ENCODE peak calls at places on chromosomes 5 and 9, in five cellular contexts. C is retinal pigment epithelial cell, Y is body of pancreas, P is left ventricle myocardium inferior, U is transverse colon. O is an unnamed sample.

GRCh38 chr9:126321742-126322141 is 4.9 kb upstream of the MVB12B start:
- DNase-seq in P (no peak), C (no peak), Y (no peak), U (no peak), O (no peak)

GRCh38 chr9:110259566-110259965 is 3.3 kb upstream of the TXN start:
- DNase-seq in Y (no peak), U (no peak), P (no peak), C (no peak), O (no peak)

GRCh38 chr5:173612948-173613347 is 3.5 kb downstream of the BOD1 start:
- DNase-seq in Y (no peak), U (no peak), P (no peak), C (no peak), O (peak; percentile 31)

GRCh38 chr5:68331202-68332108 is 115.9 kb downstream of the PIK3R1 start:
- DNase-seq in U (no peak), C (no peak), Y (no peak), P (no peak), O (peak; percentile 47)

GRCh38 chr5:53407373-53407772 is 73.1 kb upstream of the FST start:
- DNase-seq in C (no peak), Y (no peak), U (no peak), P (no peak), O (peak; percentile 83)

GRCh38 chr9:81915801-81916505 is 12.3 kb upstream of the SPATA31D4 start:
- DNase-seq in P (no peak), U (no peak), Y (no peak), C (no peak), O (no peak)

GRCh38 chr5:20157089-20157488 is 169.1 kb upstream of the CDH18 start:
- DNase-seq in C (no peak), P (no peak), U (no peak), Y (no peak), O (no peak)

GRCh38 chr5:175569701-175570100 is 88.2 kb upstream of the HRH2 start:
- DNase-seq in P (no peak), Y (no peak), C (no peak), U (no peak), O (no peak)

GRCh38 chr5:52605317-52605991 is 182.3 kb upstream of the ITGA1 start:
- DNase-seq in Y (no peak), P (no peak), C (no peak), U (no peak), O (no peak)

GRCh38 chr9:95181226-95181818 is 136.2 kb downstream of the FANCC start:
- DNase-seq in U (no peak), Y (no peak), C (no peak), P (no peak), O (peak; percentile 26)

GRCh38 chr9:5231212-5231611 is at the start of gene INSL4:
- DNase-seq in C (no peak), P (no peak), U (no peak), Y (no peak), O (peak; percentile 93)

GRCh38 chr5:72586788-72587530 is 79.7 kb upstream of the ZNF366 start:
- DNase-seq in U (no peak), Y (no peak), P (no peak), C (no peak), O (no peak)

GRCh38 chr5:72587909-72588308 is 80.7 kb upstream of the ZNF366 start:
- DNase-seq in U (no peak), P (no peak), C (no peak), Y (no peak), O (no peak)

GRCh38 chr5:72584466-72584865 is 77.3 kb upstream of the ZNF366 start:
- DNase-seq in U (no peak), Y (no peak), P (no peak), C (no peak), O (no peak)
- TF ChIP-seq CTCF in U (no peak), Y (no peak), P (no peak), C (no peak), O (no peak)

GRCh38 chr5:126300293-126300692 is 122.9 kb upstream of the GRAMD2B start:
- DNase-seq in P (no peak), Y (no peak), C (no peak), U (no peak), O (no peak)
- H3K4me3 ChIP-seq in P (no peak overlapping the region), Y (no peak overlapping the region), C (no peak overlapping the region), U (no peak overlapping the region), O (no peak overlapping the region)

DNA sequence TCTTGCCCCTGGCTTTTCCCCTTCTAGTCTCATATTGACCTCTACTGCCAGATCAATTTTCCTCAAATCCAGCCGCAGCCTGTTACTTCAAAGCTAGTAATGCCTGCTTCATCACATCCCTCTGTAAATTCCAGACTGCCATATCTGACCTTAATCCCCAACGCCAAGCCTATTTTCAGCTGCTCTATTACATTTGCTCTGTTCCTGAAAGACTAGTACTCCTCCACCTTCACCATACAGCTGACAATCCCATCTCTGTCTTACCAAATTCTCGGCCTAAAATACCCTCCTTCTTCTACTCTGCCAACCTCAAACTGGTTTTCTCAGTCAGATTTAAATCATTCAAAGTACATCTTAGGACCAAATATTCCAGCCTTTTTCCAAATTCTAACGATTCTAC is 420.2 kb downstream of the RAB3C start:
- DNase-seq in P (no peak), Y (no peak), C (peak; percentile 14), U (no peak), O (no peak)
- TF ChIP-seq CTCF in P (no peak), Y (no peak), C (no peak), U (no peak), O (no peak)

GRCh38 chr9:89177021-89177400 is 1.6 kb downstream of the SHC3 start:
- DNase-seq in C (no peak), P (no peak), U (no peak), Y (no peak), O (no peak)
- H3K4me3 ChIP-seq in C (peak overlapping the region; percentile 62), P (peak overlapping the region; percentile 65), U (no peak overlapping the region), Y (no peak overlapping the region), O (no peak overlapping the region)

DNA sequence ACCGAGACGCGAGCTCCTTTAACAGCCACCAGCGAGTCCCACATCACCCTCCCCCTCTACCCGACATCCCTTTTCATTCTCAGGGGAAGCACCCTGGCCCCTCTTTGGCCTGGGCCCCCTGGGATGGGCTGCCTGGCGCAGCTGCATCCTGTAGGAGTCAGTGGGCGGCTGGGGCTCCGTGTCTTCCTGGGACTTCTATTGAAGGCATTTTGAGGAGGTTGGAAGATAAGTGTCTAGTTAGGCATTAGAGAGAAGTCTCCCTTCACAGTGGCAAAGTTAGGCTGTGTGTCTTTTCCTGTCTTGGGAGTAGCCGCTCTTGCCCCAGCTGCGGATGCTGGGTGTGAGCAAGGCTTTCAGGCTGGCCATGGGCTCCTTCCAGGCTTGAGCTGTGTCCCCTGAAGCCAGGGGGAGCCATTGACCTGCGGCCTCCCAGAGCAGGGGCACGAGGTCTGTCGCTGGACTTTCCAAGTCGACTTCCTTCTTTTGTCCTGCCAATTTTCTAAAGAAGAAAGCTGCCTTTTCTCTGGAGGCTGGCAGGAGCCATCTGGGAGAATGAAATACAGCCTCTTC is 18.6 kb upstream of the NKD2 start:
- DNase-seq in P (peak; percentile 78), C (no peak), U (peak; percentile 43), Y (no peak), O (no peak)
- TF ChIP-seq CTCF in P (peak; percentile 84), C (peak; percentile 17), U (peak; percentile 15), Y (no peak), O (no peak)

DNA sequence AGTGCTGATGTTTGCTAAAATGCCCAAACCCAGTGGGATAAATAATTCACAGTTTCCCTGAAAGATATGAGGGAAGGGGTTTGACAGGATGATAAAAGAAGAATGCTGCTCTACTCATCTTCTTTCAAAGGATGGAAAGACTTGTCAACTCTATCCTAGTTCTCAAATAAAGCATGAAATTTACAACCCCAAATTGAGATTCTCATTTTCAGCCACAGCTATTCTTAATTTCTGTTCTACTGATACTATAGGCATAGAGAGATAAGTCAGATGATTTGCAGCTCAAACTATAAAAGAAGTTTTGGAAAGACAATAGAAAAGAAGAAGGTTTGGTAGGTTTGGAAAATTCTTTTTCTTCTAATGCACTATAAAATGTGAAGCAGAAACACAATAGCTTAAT is 542.6 kb downstream of the CSNK1G3 start:
- DNase-seq in C (no peak), P (no peak), Y (no peak), U (no peak), O (no peak)
- H3K4me3 ChIP-seq in C (no peak overlapping the region), P (no peak overlapping the region), Y (no peak overlapping the region), U (no peak overlapping the region), O (no peak overlapping the region)

DNA sequence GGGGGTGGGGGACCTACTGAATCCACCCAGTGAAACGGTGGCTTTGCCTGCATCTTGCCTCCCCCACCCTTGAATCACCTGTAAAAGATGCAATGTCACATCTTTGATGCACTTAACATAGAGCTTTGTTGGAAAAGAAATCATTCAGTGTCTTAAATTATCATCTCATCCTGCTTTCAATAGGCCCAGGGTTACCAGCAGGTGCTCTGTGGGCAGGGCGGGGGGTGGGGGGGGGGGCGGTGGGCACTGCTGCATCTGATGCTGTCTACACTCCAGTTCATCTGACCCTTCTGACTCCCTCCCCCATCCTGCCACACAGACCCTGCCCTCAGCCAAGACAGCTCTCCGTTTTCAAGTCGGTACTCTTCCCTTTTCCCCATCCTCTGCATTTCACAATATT is 24.3 kb downstream of the TRAF1 start:
- DNase-seq in U (no peak), C (no peak), Y (no peak), P (no peak), O (no peak)
- TF ChIP-seq CTCF in U (no peak), C (no peak), Y (no peak), P (no peak), O (no peak)

GRCh38 chr9:136663311-136663679 is 579 bp downstream of the EGFL7 start:
- DNase-seq in Y (no peak), U (no peak), C (no peak), P (no peak), O (no peak)
- H3K4me3 ChIP-seq in Y (no peak overlapping the region), U (no peak overlapping the region), C (no peak overlapping the region), P (peak overlapping the region; percentile 81), O (no peak overlapping the region)

GRCh38 chr5:107875834-107876233 is 205.1 kb upstream of the EFNA5 start:
- DNase-seq in P (no peak), U (no peak), Y (no peak), C (peak; percentile 73), O (no peak)
- TF ChIP-seq CTCF in P (no peak), U (no peak), Y (no peak), C (peak; percentile 70), O (no peak)

O was measured in bronchial epithelial cell.